ENCODE peak calls at places on chromosomes 12 and 14, in ten cellular contexts. One of them, this sample, is unnamed. For H3K4me1, the result is how much of the 10 kb centered on the place peaks cover.

GRCh38 chr12:92144045-92144630 is 1.5 kb downstream of the BTG1 start:
- DNase-seq in MM.1S: peak
- DNase-seq in effector memory CD4-positive, alpha-beta T cell: peak
- DNase-seq in GM23338: peak
- DNase-seq in breast epithelium: peak
- DNase-seq in SK-N-SH: peak
- DNase-seq in tibial artery: peak
- DNase-seq in naive thymus-derived CD4-positive, alpha-beta T cell: peak
- DNase-seq in HepG2: peak
- DNase-seq in CD8-positive, alpha-beta memory T cell: peak
- DNase-seq in this sample: peak

GRCh38 chr14:64715146-64715627 is 11.0 kb downstream of the PLEKHG3 start:
- DNase-seq in MM.1S: no peak
- DNase-seq in effector memory CD4-positive, alpha-beta T cell: no peak
- DNase-seq in GM23338: peak
- DNase-seq in breast epithelium: peak
- DNase-seq in SK-N-SH: no peak
- DNase-seq in tibial artery: peak
- DNase-seq in naive thymus-derived CD4-positive, alpha-beta T cell: no peak
- DNase-seq in HepG2: no peak
- DNase-seq in CD8-positive, alpha-beta memory T cell: no peak
- DNase-seq in this sample: no peak

GRCh38 chr12:77893918-77894317 is 63.2 kb downstream of the NAV3 start:
- DNase-seq in MM.1S: no peak
- DNase-seq in effector memory CD4-positive, alpha-beta T cell: no peak
- DNase-seq in GM23338: peak
- DNase-seq in breast epithelium: no peak
- DNase-seq in SK-N-SH: no peak
- DNase-seq in tibial artery: no peak
- DNase-seq in naive thymus-derived CD4-positive, alpha-beta T cell: no peak
- DNase-seq in HepG2: peak
- DNase-seq in CD8-positive, alpha-beta memory T cell: no peak
- DNase-seq in this sample: no peak

GRCh38 chr12:9237286-9237685 is 29.1 kb upstream of the PZP start:
- DNase-seq in MM.1S: no peak
- DNase-seq in effector memory CD4-positive, alpha-beta T cell: no peak
- DNase-seq in GM23338: no peak
- DNase-seq in breast epithelium: no peak
- DNase-seq in SK-N-SH: no peak
- DNase-seq in tibial artery: no peak
- DNase-seq in naive thymus-derived CD4-positive, alpha-beta T cell: no peak
- DNase-seq in HepG2: no peak
- DNase-seq in CD8-positive, alpha-beta memory T cell: no peak
- DNase-seq in this sample: no peak

GRCh38 chr14:23186913-23187654 is 3.6 kb upstream of the SLC7A8 start:
- DNase-seq in MM.1S: peak
- DNase-seq in effector memory CD4-positive, alpha-beta T cell: no peak
- DNase-seq in GM23338: peak
- DNase-seq in breast epithelium: no peak
- DNase-seq in SK-N-SH: peak
- DNase-seq in tibial artery: peak
- DNase-seq in naive thymus-derived CD4-positive, alpha-beta T cell: peak
- DNase-seq in HepG2: peak
- DNase-seq in CD8-positive, alpha-beta memory T cell: no peak
- DNase-seq in this sample: peak

GRCh38 chr12:82325540-82326336 is 32.4 kb downstream of the CCDC59 start:
- DNase-seq in MM.1S: no peak
- DNase-seq in effector memory CD4-positive, alpha-beta T cell: no peak
- DNase-seq in GM23338: no peak
- DNase-seq in breast epithelium: no peak
- DNase-seq in SK-N-SH: no peak
- DNase-seq in tibial artery: no peak
- DNase-seq in naive thymus-derived CD4-positive, alpha-beta T cell: no peak
- DNase-seq in HepG2: no peak
- DNase-seq in CD8-positive, alpha-beta memory T cell: no peak
- DNase-seq in this sample: no peak

GRCh38 chr14:55803506-55804197 is 223.6 kb downstream of the KTN1 start:
- DNase-seq in MM.1S: no peak
- DNase-seq in effector memory CD4-positive, alpha-beta T cell: no peak
- DNase-seq in GM23338: no peak
- DNase-seq in breast epithelium: no peak
- DNase-seq in SK-N-SH: no peak
- DNase-seq in tibial artery: no peak
- DNase-seq in naive thymus-derived CD4-positive, alpha-beta T cell: no peak
- DNase-seq in HepG2: no peak
- DNase-seq in CD8-positive, alpha-beta memory T cell: no peak
- DNase-seq in this sample: peak

GRCh38 chr12:30461011-30461670 is 234.5 kb downstream of the IPO8 start:
- DNase-seq in MM.1S: no peak
- DNase-seq in effector memory CD4-positive, alpha-beta T cell: no peak
- DNase-seq in GM23338: no peak
- DNase-seq in breast epithelium: no peak
- DNase-seq in SK-N-SH: no peak
- DNase-seq in tibial artery: no peak
- DNase-seq in naive thymus-derived CD4-positive, alpha-beta T cell: no peak
- DNase-seq in HepG2: no peak
- DNase-seq in CD8-positive, alpha-beta memory T cell: no peak
- DNase-seq in this sample: no peak

GRCh38 chr12:58421990-58422389 is 480.6 kb downstream of the ATP23 start:
- DNase-seq in MM.1S: no peak
- DNase-seq in effector memory CD4-positive, alpha-beta T cell: no peak
- DNase-seq in GM23338: no peak
- DNase-seq in breast epithelium: no peak
- DNase-seq in SK-N-SH: no peak
- DNase-seq in tibial artery: no peak
- DNase-seq in naive thymus-derived CD4-positive, alpha-beta T cell: no peak
- DNase-seq in HepG2: no peak
- DNase-seq in CD8-positive, alpha-beta memory T cell: no peak
- DNase-seq in this sample: no peak

GRCh38 chr12:58419905-58420304 is 478.5 kb downstream of the ATP23 start:
- DNase-seq in MM.1S: no peak
- DNase-seq in effector memory CD4-positive, alpha-beta T cell: no peak
- DNase-seq in GM23338: no peak
- DNase-seq in breast epithelium: no peak
- DNase-seq in SK-N-SH: no peak
- DNase-seq in tibial artery: no peak
- DNase-seq in naive thymus-derived CD4-positive, alpha-beta T cell: no peak
- DNase-seq in HepG2: no peak
- DNase-seq in CD8-positive, alpha-beta memory T cell: no peak
- DNase-seq in this sample: no peak

GRCh38 chr12:58425481-58426392 is 484.4 kb downstream of the ATP23 start:
- DNase-seq in MM.1S: peak
- DNase-seq in effector memory CD4-positive, alpha-beta T cell: no peak
- DNase-seq in GM23338: peak
- DNase-seq in breast epithelium: no peak
- DNase-seq in SK-N-SH: no peak
- DNase-seq in tibial artery: no peak
- DNase-seq in naive thymus-derived CD4-positive, alpha-beta T cell: no peak
- DNase-seq in HepG2: peak
- DNase-seq in CD8-positive, alpha-beta memory T cell: no peak
- DNase-seq in this sample: peak

GRCh38 chr12:58420496-58420895 is 479.1 kb downstream of the ATP23 start:
- DNase-seq in MM.1S: no peak
- DNase-seq in effector memory CD4-positive, alpha-beta T cell: no peak
- DNase-seq in GM23338: no peak
- DNase-seq in breast epithelium: no peak
- DNase-seq in SK-N-SH: no peak
- DNase-seq in tibial artery: no peak
- DNase-seq in naive thymus-derived CD4-positive, alpha-beta T cell: no peak
- DNase-seq in HepG2: no peak
- DNase-seq in CD8-positive, alpha-beta memory T cell: no peak
- DNase-seq in this sample: no peak

DNA sequence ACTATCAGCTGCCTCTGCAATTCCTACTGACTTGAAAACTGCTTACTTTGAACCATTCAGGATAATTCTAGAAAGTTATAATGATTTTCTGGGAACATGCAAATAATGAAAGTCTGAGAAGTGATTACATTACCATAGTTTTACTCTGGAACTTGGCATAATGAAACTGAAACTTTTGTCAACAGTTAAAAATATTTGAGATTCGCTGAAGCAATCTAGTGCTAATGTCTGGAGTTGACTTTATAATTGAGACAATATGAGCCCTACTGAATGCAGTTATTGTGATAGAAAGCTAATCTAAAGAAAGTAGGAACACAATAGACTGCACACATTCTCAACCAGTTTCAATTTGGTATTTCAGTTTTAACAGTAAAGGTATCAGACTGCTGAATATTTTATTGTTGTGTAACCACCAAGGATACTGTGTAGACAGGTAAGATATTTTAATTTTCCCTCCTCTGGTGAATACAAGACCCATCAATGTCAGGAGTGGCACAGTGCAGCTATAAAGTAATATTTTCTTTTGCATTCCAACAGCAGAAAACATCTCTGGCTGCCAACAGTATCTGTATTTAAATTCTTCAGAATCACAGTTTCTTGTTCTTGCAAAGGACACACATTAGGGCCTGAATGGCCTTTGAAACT is 483.5 kb downstream of the ATP23 start:
- DNase-seq in MM.1S: peak
- DNase-seq in effector memory CD4-positive, alpha-beta T cell: no peak
- DNase-seq in GM23338: no peak
- DNase-seq in breast epithelium: no peak
- DNase-seq in SK-N-SH: no peak
- DNase-seq in tibial artery: no peak
- DNase-seq in naive thymus-derived CD4-positive, alpha-beta T cell: no peak
- DNase-seq in HepG2: no peak
- DNase-seq in CD8-positive, alpha-beta memory T cell: no peak
- DNase-seq in this sample: no peak
- H3K4me1 ChIP-seq in MM.1S: under half
- H3K4me1 ChIP-seq in effector memory CD4-positive, alpha-beta T cell: under half
- H3K4me1 ChIP-seq in GM23338: under half
- H3K4me1 ChIP-seq in breast epithelium: under half
- H3K4me1 ChIP-seq in SK-N-SH: under half
- H3K4me1 ChIP-seq in tibial artery: under half
- H3K4me1 ChIP-seq in naive thymus-derived CD4-positive, alpha-beta T cell: under half
- H3K4me1 ChIP-seq in HepG2: under half
- H3K4me1 ChIP-seq in CD8-positive, alpha-beta memory T cell: under half
- H3K4me1 ChIP-seq in this sample: under half

GRCh38 chr12:57891639-57892228 is 45.2 kb upstream of the CTDSP2 start:
- DNase-seq in MM.1S: no peak
- DNase-seq in effector memory CD4-positive, alpha-beta T cell: no peak
- DNase-seq in GM23338: no peak
- DNase-seq in breast epithelium: no peak
- DNase-seq in SK-N-SH: no peak
- DNase-seq in tibial artery: no peak
- DNase-seq in naive thymus-derived CD4-positive, alpha-beta T cell: no peak
- DNase-seq in HepG2: no peak
- DNase-seq in CD8-positive, alpha-beta memory T cell: no peak
- DNase-seq in this sample: no peak

GRCh38 chr12:57894577-57895292 is 46.6 kb upstream of the ATP23 start:
- DNase-seq in MM.1S: no peak
- DNase-seq in effector memory CD4-positive, alpha-beta T cell: no peak
- DNase-seq in GM23338: no peak
- DNase-seq in breast epithelium: no peak
- DNase-seq in SK-N-SH: no peak
- DNase-seq in tibial artery: no peak
- DNase-seq in naive thymus-derived CD4-positive, alpha-beta T cell: no peak
- DNase-seq in HepG2: no peak
- DNase-seq in CD8-positive, alpha-beta memory T cell: no peak
- DNase-seq in this sample: no peak

GRCh38 chr12:57890191-57891120 is 43.9 kb upstream of the CTDSP2 start:
- DNase-seq in MM.1S: no peak
- DNase-seq in effector memory CD4-positive, alpha-beta T cell: no peak
- DNase-seq in GM23338: no peak
- DNase-seq in breast epithelium: no peak
- DNase-seq in SK-N-SH: no peak
- DNase-seq in tibial artery: no peak
- DNase-seq in naive thymus-derived CD4-positive, alpha-beta T cell: no peak
- DNase-seq in HepG2: no peak
- DNase-seq in CD8-positive, alpha-beta memory T cell: no peak
- DNase-seq in this sample: no peak

GRCh38 chr12:57893460-57894353 is 47.2 kb upstream of the CTDSP2 start:
- DNase-seq in MM.1S: no peak
- DNase-seq in effector memory CD4-positive, alpha-beta T cell: no peak
- DNase-seq in GM23338: peak
- DNase-seq in breast epithelium: peak
- DNase-seq in SK-N-SH: peak
- DNase-seq in tibial artery: peak
- DNase-seq in naive thymus-derived CD4-positive, alpha-beta T cell: no peak
- DNase-seq in HepG2: peak
- DNase-seq in CD8-positive, alpha-beta memory T cell: no peak
- DNase-seq in this sample: peak

DNA sequence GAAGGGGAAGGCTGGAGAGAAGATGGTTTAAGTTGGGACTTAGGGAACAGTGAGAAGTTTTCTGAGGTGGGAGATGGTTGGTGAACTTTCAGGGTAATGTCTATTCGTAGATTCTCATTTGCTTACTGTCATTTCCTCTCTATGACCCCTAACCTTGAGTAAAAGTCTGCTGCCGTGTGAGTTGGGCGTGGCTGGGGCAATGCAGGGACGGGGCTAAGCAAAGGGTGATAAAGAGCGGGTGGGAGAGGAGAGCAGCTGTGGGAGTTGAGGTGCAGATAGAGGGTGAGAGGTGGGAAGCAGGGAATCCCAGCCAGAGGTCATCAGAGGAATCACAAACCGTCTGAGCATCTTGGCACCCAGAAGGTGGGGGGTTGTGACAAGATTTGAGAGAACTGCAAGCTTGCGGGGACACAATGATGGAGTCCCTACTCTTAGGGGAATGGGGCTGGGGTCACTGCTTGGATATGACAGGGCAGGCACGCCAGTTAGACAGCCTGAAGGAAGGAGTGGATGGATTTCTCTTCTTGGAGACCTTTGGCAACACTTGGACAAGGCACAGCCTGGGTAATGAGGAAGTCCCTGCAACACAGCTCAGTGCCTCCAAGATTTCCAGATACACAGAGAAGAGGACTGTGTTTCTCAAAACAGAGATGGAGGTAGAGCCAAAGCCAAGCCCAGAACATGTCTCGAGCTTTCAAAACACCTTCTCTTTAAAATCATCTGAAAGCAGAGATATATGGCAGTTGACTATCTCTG is 45.9 kb upstream of the CTDSP2 start:
- DNase-seq in MM.1S: no peak
- DNase-seq in effector memory CD4-positive, alpha-beta T cell: no peak
- DNase-seq in GM23338: no peak
- DNase-seq in breast epithelium: no peak
- DNase-seq in SK-N-SH: no peak
- DNase-seq in tibial artery: no peak
- DNase-seq in naive thymus-derived CD4-positive, alpha-beta T cell: no peak
- DNase-seq in HepG2: no peak
- DNase-seq in CD8-positive, alpha-beta memory T cell: no peak
- DNase-seq in this sample: no peak
- H3K4me1 ChIP-seq in MM.1S: under half
- H3K4me1 ChIP-seq in effector memory CD4-positive, alpha-beta T cell: half or more
- H3K4me1 ChIP-seq in GM23338: under half
- H3K4me1 ChIP-seq in breast epithelium: under half
- H3K4me1 ChIP-seq in SK-N-SH: half or more
- H3K4me1 ChIP-seq in tibial artery: half or more
- H3K4me1 ChIP-seq in naive thymus-derived CD4-positive, alpha-beta T cell: under half
- H3K4me1 ChIP-seq in HepG2: half or more
- H3K4me1 ChIP-seq in CD8-positive, alpha-beta memory T cell: under half
- H3K4me1 ChIP-seq in this sample: half or more

GRCh38 chr12:111411187-111411764 is 5.6 kb downstream of the SH2B3 start:
- DNase-seq in MM.1S: no peak
- DNase-seq in effector memory CD4-positive, alpha-beta T cell: no peak
- DNase-seq in GM23338: no peak
- DNase-seq in breast epithelium: no peak
- DNase-seq in SK-N-SH: no peak
- DNase-seq in tibial artery: no peak
- DNase-seq in naive thymus-derived CD4-positive, alpha-beta T cell: no peak
- DNase-seq in HepG2: no peak
- DNase-seq in CD8-positive, alpha-beta memory T cell: no peak
- DNase-seq in this sample: no peak

GRCh38 chr12:111412830-111413441 is 7.2 kb downstream of the SH2B3 start:
- DNase-seq in MM.1S: no peak
- DNase-seq in effector memory CD4-positive, alpha-beta T cell: no peak
- DNase-seq in GM23338: no peak
- DNase-seq in breast epithelium: no peak
- DNase-seq in SK-N-SH: no peak
- DNase-seq in tibial artery: no peak
- DNase-seq in naive thymus-derived CD4-positive, alpha-beta T cell: no peak
- DNase-seq in HepG2: no peak
- DNase-seq in CD8-positive, alpha-beta memory T cell: no peak
- DNase-seq in this sample: no peak

GRCh38 chr12:111412007-111412829 is 6.5 kb downstream of the SH2B3 start:
- DNase-seq in MM.1S: no peak
- DNase-seq in effector memory CD4-positive, alpha-beta T cell: no peak
- DNase-seq in GM23338: peak
- DNase-seq in breast epithelium: no peak
- DNase-seq in SK-N-SH: peak
- DNase-seq in tibial artery: no peak
- DNase-seq in naive thymus-derived CD4-positive, alpha-beta T cell: peak
- DNase-seq in HepG2: no peak
- DNase-seq in CD8-positive, alpha-beta memory T cell: no peak
- DNase-seq in this sample: peak

GRCh38 chr12:111414711-111415252 is 9.1 kb downstream of the SH2B3 start:
- DNase-seq in MM.1S: no peak
- DNase-seq in effector memory CD4-positive, alpha-beta T cell: no peak
- DNase-seq in GM23338: no peak
- DNase-seq in breast epithelium: no peak
- DNase-seq in SK-N-SH: no peak
- DNase-seq in tibial artery: no peak
- DNase-seq in naive thymus-derived CD4-positive, alpha-beta T cell: no peak
- DNase-seq in HepG2: no peak
- DNase-seq in CD8-positive, alpha-beta memory T cell: no peak
- DNase-seq in this sample: no peak

DNA sequence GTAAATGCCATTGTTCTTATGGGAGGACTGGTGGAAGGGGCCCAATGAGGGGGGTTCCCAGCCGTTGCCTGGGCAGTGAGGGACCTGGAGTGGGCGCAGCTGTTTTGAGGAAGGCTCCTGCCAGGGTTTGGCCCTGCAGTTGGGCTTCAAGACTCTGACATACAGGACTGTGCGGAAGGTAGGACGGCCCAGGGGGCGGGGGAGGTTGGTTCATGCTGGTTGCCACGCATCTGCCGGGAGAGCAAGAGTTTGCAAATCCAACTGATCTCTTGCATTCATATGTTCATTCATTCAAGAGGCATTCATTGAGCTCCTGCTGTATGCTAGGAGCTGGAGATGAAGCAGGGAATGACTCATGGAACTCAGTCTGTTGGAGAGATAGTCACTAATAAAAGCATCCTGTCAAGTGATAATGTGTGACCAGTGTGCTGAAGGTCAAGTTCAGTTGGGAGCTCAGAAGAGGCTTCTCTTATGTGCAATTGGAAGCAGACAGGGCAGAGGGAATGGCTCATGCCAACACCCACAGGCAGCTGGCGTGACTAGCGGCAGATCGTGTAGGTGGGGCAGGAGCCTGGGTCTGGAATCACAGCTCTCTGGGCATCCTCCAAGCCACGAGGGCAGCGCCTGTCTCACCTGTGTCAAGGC is 7.8 kb downstream of the SH2B3 start:
- DNase-seq in MM.1S: no peak
- DNase-seq in effector memory CD4-positive, alpha-beta T cell: no peak
- DNase-seq in GM23338: no peak
- DNase-seq in breast epithelium: no peak
- DNase-seq in SK-N-SH: no peak
- DNase-seq in tibial artery: no peak
- DNase-seq in naive thymus-derived CD4-positive, alpha-beta T cell: no peak
- DNase-seq in HepG2: no peak
- DNase-seq in CD8-positive, alpha-beta memory T cell: no peak
- DNase-seq in this sample: no peak
- H3K4me1 ChIP-seq in MM.1S: under half
- H3K4me1 ChIP-seq in effector memory CD4-positive, alpha-beta T cell: half or more
- H3K4me1 ChIP-seq in GM23338: half or more
- H3K4me1 ChIP-seq in breast epithelium: under half
- H3K4me1 ChIP-seq in SK-N-SH: half or more
- H3K4me1 ChIP-seq in tibial artery: under half
- H3K4me1 ChIP-seq in naive thymus-derived CD4-positive, alpha-beta T cell: half or more
- H3K4me1 ChIP-seq in HepG2: under half
- H3K4me1 ChIP-seq in CD8-positive, alpha-beta memory T cell: half or more
- H3K4me1 ChIP-seq in this sample: under half

DNA sequence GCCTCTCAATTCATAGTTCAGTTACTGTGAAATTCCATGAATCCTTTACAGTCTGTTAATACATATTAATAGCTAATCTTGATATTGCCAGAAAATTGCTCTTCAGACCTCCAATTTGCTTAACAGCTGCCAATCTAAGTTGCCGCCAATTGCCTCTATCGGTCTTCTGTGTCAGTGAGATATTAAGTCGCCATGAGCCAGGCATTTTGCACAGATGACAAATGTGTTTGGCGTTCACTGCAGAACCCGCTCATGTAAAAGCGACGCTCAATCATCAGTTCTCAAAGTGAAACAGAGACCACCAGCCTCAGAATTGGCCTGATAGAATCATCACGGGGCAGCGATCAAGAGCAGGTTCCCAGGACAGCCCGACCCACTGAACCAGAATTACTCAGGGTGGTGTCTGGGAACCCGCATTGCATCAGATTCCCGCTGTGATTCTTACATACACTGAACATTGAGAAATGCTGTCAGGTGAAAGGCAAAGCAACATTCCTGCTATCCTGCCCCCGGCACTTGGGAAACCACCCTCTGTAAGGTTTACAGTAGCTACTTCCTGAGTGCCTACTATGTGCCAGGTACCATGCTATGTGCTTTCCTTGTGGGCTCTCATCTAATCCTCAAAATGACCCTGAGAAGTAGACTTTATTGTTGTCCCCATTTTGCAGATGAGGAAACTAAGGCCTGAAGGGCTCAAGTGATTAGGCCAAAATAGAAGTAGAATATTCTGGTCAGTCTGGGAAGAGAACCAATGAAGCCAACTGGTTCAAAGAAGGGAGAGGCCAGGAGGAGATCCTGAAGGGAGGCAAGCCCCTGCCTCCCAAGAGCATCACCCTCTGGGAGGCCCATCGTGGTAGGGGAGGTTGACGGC is 216.4 kb downstream of the SLC41A2 start:
- DNase-seq in MM.1S: no peak
- DNase-seq in effector memory CD4-positive, alpha-beta T cell: no peak
- DNase-seq in GM23338: peak
- DNase-seq in breast epithelium: no peak
- DNase-seq in SK-N-SH: no peak
- DNase-seq in tibial artery: no peak
- DNase-seq in naive thymus-derived CD4-positive, alpha-beta T cell: no peak
- DNase-seq in HepG2: no peak
- DNase-seq in CD8-positive, alpha-beta memory T cell: no peak
- DNase-seq in this sample: peak
- H3K4me1 ChIP-seq in MM.1S: under half
- H3K4me1 ChIP-seq in effector memory CD4-positive, alpha-beta T cell: under half
- H3K4me1 ChIP-seq in GM23338: under half
- H3K4me1 ChIP-seq in breast epithelium: under half
- H3K4me1 ChIP-seq in SK-N-SH: under half
- H3K4me1 ChIP-seq in tibial artery: under half
- H3K4me1 ChIP-seq in naive thymus-derived CD4-positive, alpha-beta T cell: under half
- H3K4me1 ChIP-seq in HepG2: under half
- H3K4me1 ChIP-seq in CD8-positive, alpha-beta memory T cell: under half
- H3K4me1 ChIP-seq in this sample: under half

This sample was measured in cardiac muscle cell.